ENCODE peak calls at places on chromosomes 4 and X, in nine cellular contexts. N is gastrocnemius medialis, X is dorsolateral prefrontal cortex, L is RWPE1, T is fibroblast of villous mesenchyme, Z is bronchial epithelial cell, M is WTC11, I is breast epithelium, J is fibroblast of pulmonary artery. C is an unnamed sample.
A peak's percentile ranks its signal among the peaks of the same experiment; 100 is the strongest.

GRCh38 chrX:139967300-139967699 is 2.0 kb upstream of the CXorf66 start:
- DNase-seq in N (no peak), X (no peak), L (no peak), T (peak; percentile 1), Z (peak; percentile 0), M (peak; percentile 14), I (no peak), J (peak; percentile 3), C (no peak)

GRCh38 chr4:11669156-11669555 is 240.5 kb upstream of the HS3ST1 start:
- DNase-seq in N (no peak), X (no peak), L (no peak), T (peak; percentile 4), Z (peak; percentile 93), M (no peak), I (no peak), J (peak; percentile 47), C (no peak)

GRCh38 chr4:32826169-32826568 is 2106.0 kb downstream of the PCDH7 start:
- DNase-seq in N (no peak), X (no peak), L (no peak), T (no peak), Z (no peak), M (no peak), I (no peak), J (peak; percentile 4), C (no peak)

GRCh38 chrX:51931761-51932160 is 38.3 kb downstream of the MAGED1 start:
- DNase-seq in N (no peak), X (no peak), L (no peak), T (no peak), Z (no peak), M (no peak), I (no peak), J (no peak), C (no peak)

GRCh38 chr4:142041788-142042187 is 405.4 kb downstream of the IL15 start:
- DNase-seq in N (no peak), X (no peak), L (no peak), T (no peak), Z (no peak), M (no peak), I (no peak), J (no peak), C (no peak)

GRCh38 chrX:79366888-79367749 is at the start of gene ITM2A:
- DNase-seq in N (no peak), X (no peak), L (no peak), T (no peak), Z (no peak), M (peak; percentile 55), I (peak; percentile 49), J (peak; percentile 7), C (peak; percentile 37)

GRCh38 chrX:80266979-80267378 is 153.3 kb upstream of the TENT5D start:
- DNase-seq in N (no peak), X (no peak), L (no peak), T (no peak), Z (no peak), M (no peak), I (no peak), J (no peak), C (no peak)

GRCh38 chrX:98067611-98068010 is 1183.9 kb downstream of the RPA4 start:
- DNase-seq in N (no peak), X (no peak), L (no peak), T (peak; percentile 20), Z (peak; percentile 11), M (no peak), I (no peak), J (peak; percentile 0), C (no peak)

GRCh38 chr4:147958057-147958456 is 226.2 kb downstream of the ARHGAP10 start:
- DNase-seq in N (no peak), X (no peak), L (no peak), T (no peak), Z (no peak), M (no peak), I (no peak), J (no peak), C (no peak)

GRCh38 chr4:11805837-11806236 is 377.1 kb upstream of the HS3ST1 start:
- DNase-seq in N (no peak), X (no peak), L (peak; percentile 29), T (peak; percentile 3), Z (peak; percentile 59), M (no peak), I (no peak), J (peak; percentile 86), C (no peak)

GRCh38 chr4:184460495-184461285 is 13.7 kb downstream of the IRF2 start:
- DNase-seq in N (no peak), X (no peak), L (no peak), T (no peak), Z (no peak), M (no peak), I (no peak), J (no peak), C (no peak)

GRCh38 chr4:173319696-173320095 is 14.5 kb downstream of the HMGB2 start:
- DNase-seq in N (no peak), X (no peak), L (no peak), T (peak; percentile 28), Z (peak; percentile 63), M (no peak), I (no peak), J (peak; percentile 79), C (no peak)

GRCh38 chr4:173515458-173515857 is 14.6 kb downstream of the HAND2 start:
- DNase-seq in N (no peak), X (no peak), L (no peak), T (no peak), Z (no peak), M (no peak), I (no peak), J (no peak), C (no peak)

GRCh38 chrX:110180176-110180927 is 137.5 kb downstream of the AMMECR1 start:
- DNase-seq in N (no peak), X (no peak), L (peak; percentile 66), T (peak; percentile 71), Z (peak; percentile 75), M (no peak), I (no peak), J (peak; percentile 70), C (no peak)

GRCh38 chr4:121651597-121651996 is 45.2 kb downstream of the ANXA5 start:
- DNase-seq in N (no peak), X (no peak), L (no peak), T (no peak), Z (no peak), M (no peak), I (no peak), J (no peak), C (no peak)

GRCh38 chrX:124086411-124086810 is 124.9 kb downstream of the STAG2 start:
- DNase-seq in N (no peak), X (no peak), L (no peak), T (no peak), Z (no peak), M (no peak), I (no peak), J (no peak), C (no peak)

GRCh38 chr4:68163754-68164153 is 34.1 kb upstream of the TMPRSS11F start:
- DNase-seq in N (no peak), X (no peak), L (no peak), T (no peak), Z (no peak), M (no peak), I (no peak), J (no peak), C (no peak)

GRCh38 chrX:627510-627964 is 3.1 kb upstream of the SHOX start:
- DNase-seq in N (no peak), X (no peak), L (no peak), T (no peak), Z (no peak), M (no peak), I (no peak), J (no peak), C (no peak)

GRCh38 chrX:30302957-30303356 is 6.2 kb downstream of the NR0B1 start:
- DNase-seq in N (no peak), X (peak; percentile 52), L (peak; percentile 3), T (no peak), Z (peak; percentile 57), M (no peak), I (no peak), J (no peak), C (no peak)

GRCh38 chrX:104482757-104483156 is 83.2 kb upstream of the IL1RAPL2 start:
- DNase-seq in N (no peak), X (no peak), L (no peak), T (no peak), Z (peak; percentile 13), M (no peak), I (no peak), J (peak; percentile 0), C (no peak)
- TF ChIP-seq CTCF in N (no peak), X (no peak), L (no peak), T (peak; percentile 17), Z (no peak), M (no peak), I (no peak), J (no peak), C (no peak)

DNA sequence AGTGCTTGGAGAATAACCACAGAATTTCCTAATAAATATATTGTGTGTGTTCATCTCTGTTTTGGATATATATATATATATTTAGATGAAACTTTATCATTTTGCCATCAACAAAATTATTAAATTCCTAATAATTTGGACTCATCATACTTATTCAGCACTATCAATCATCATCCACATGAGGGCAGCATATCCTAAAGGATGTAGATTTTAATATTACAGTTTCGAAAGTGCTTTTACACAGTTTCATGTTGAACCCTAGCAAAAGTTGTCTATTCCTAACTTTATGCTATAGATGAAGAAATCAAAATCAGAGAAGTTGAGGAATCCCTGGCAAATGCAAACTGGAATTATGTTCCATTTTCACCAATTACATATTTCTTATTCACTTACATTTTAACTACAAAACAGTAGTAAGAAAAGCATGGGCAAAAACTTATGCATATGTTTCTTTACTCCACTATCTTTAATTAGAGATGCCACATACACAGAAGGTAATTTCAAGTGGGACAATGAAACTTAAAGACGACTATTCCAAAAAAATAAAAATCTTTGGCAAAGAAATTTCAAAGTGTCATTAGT is 36.6 kb upstream of the UGT2A1 start:
- DNase-seq in N (no peak), X (no peak), L (peak; percentile 19), T (peak; percentile 30), Z (peak; percentile 43), M (no peak), I (no peak), J (peak; percentile 79), C (no peak)
- TF ChIP-seq CTCF in N (peak; percentile 39), X (peak; percentile 62), L (peak; percentile 54), T (peak; percentile 52), Z (peak; percentile 23), M (peak; percentile 34), I (peak; percentile 55), J (peak; percentile 54), C (peak; percentile 85)

DNA sequence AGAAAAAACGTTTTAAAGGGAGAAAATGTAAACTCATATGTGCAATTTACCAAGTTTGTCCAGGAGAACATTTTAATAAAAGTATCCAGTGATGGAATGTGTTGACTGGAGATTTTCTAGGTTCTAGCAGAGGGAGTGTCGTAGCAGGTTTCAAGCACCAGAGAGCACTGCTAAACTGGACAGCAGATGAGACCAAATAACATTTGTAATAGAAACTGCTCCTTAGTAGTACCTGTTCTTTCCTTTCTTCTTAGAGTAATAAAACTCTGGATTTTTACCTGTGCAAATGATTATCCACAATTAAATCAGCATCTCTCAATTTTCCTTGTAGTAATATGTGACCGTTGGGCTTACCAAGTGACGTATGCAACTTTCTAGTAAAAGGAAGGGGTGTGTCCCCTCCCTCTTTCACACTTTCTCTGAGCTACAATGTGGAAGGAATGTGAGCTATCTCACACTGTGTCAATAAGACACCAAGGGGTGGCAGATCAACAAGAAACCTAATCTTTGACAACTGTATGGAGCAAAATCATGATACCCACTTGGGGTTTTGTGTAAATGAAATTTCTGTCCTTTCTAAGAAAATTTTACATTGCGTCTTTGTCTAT is 9.5 kb downstream of the HPGDS start:
- DNase-seq in N (no peak), X (no peak), L (no peak), T (peak; percentile 12), Z (no peak), M (no peak), I (no peak), J (peak; percentile 43), C (no peak)
- TF ChIP-seq CTCF in N (peak; percentile 47), X (no peak), L (no peak), T (peak; percentile 55), Z (peak; percentile 6), M (no peak), I (no peak), J (peak; percentile 40), C (no peak)

GRCh38 chrX:22192419-22193086 is 80.2 kb upstream of the CBLL2 start:
- DNase-seq in N (peak; percentile 7), X (peak; percentile 63), L (peak; percentile 31), T (peak; percentile 46), Z (peak; percentile 30), M (peak; percentile 62), I (peak; percentile 57), J (peak; percentile 65), C (peak; percentile 19)
- TF ChIP-seq CTCF in N (peak; percentile 75), X (peak; percentile 64), L (peak; percentile 70), T (peak; percentile 67), Z (peak; percentile 59), M (peak; percentile 48), I (peak; percentile 76), J (peak; percentile 70), C (peak; percentile 63)

C was measured in natural killer cell.